ENCODE peak calls at places on chromosome 10, in four cellular contexts. A, E, G and R are unnamed samples.

GRCh38 chr10:132363921-132364593 is 32.1 kb downstream of the LRRC27 start:
- DNase-seq in A (no peak), E (no peak), G (peak; percentile 28), R (peak; percentile 64)

GRCh38 chr10:122102146-122102866 is 113.3 kb downstream of the TACC2 start:
- DNase-seq in G (peak; percentile 24), E (no peak), A (no peak), R (no peak)

GRCh38 chr10:35442592-35442991 is 106.3 kb downstream of the CCNY start:
- DNase-seq in A (no peak), G (no peak), E (no peak), R (no peak)

GRCh38 chr10:31808258-31809218 is 120.1 kb downstream of the ARHGAP12 start:
- DNase-seq in A (no peak), E (peak; percentile 24), G (peak; percentile 59), R (peak; percentile 72)

GRCh38 chr10:7475046-7475860 is 64.4 kb upstream of the SFMBT2 start:
- DNase-seq in A (no peak), G (no peak), E (no peak), R (peak; percentile 72)

GRCh38 chr10:63767512-63767911 is 246.3 kb downstream of the REEP3 start:
- DNase-seq in E (no peak), A (no peak), G (peak; percentile 71), R (no peak)

GRCh38 chr10:6174201-6174874 is 28.4 kb upstream of the PFKFB3 start:
- DNase-seq in E (peak; percentile 94), G (no peak), A (no peak), R (no peak)

GRCh38 chr10:27258838-27259532 is 18.4 kb upstream of the ACBD5 start:
- DNase-seq in G (no peak), A (no peak), E (no peak), R (no peak)

GRCh38 chr10:103614511-103615158 is 121.1 kb downstream of the NEURL1 start:
- DNase-seq in A (no peak), E (no peak), G (no peak), R (no peak)

GRCh38 chr10:78321500-78321899 is 287.8 kb downstream of the RPS24 start:
- DNase-seq in G (no peak), E (no peak), A (no peak), R (no peak)

GRCh38 chr10:110471566-110472139 is 26.1 kb upstream of the DUSP5 start:
- DNase-seq in A (no peak), G (no peak), E (no peak), R (no peak)

GRCh38 chr10:620417-620816 is 69.1 kb downstream of the DIP2C start:
- DNase-seq in G (no peak), A (no peak), E (no peak), R (no peak)

GRCh38 chr10:49139000-49139865 is 5.4 kb upstream of the FAM170B start:
- DNase-seq in E (no peak), G (peak; percentile 54), A (no peak), R (no peak)

GRCh38 chr10:15802375-15802949 is 57.8 kb downstream of the MINDY3 start:
- DNase-seq in G (peak; percentile 4), E (no peak), A (no peak), R (no peak)

GRCh38 chr10:69959911-69960310 is 92.7 kb upstream of the MACROH2A2 start:
- DNase-seq in A (no peak), E (no peak), G (no peak), R (no peak)

GRCh38 chr10:24128066-24128751 is 80.7 kb upstream of the KIAA1217 start:
- DNase-seq in A (no peak), E (no peak), G (no peak), R (no peak)

GRCh38 chr10:119655566-119656001 is 4.4 kb downstream of the BAG3 start:
- DNase-seq in G (peak; percentile 35), E (peak; percentile 84), A (no peak), R (peak; percentile 95)

GRCh38 chr10:129706081-129706480 is 239.0 kb downstream of the MGMT start:
- DNase-seq in A (no peak), E (no peak), G (no peak), R (no peak)

GRCh38 chr10:23368816-23369640 is 24.4 kb upstream of the C10orf67 start:
- DNase-seq in A (no peak), E (no peak), G (no peak), R (no peak)

GRCh38 chr10:84429926-84430520 is 101.6 kb downstream of the CCSER2 start:
- DNase-seq in E (no peak), A (no peak), G (peak; percentile 77), R (no peak)

GRCh38 chr10:70357447-70358035 is 24.9 kb downstream of the LRRC20 start:
- DNase-seq in A (no peak), E (no peak), G (peak; percentile 83), R (no peak)

GRCh38 chr10:87538092-87538795 is 33.6 kb downstream of the MINPP1 start:
- DNase-seq in G (no peak), E (no peak), A (no peak), R (no peak)

GRCh38 chr10:79149662-79150443 is 81.1 kb downstream of the ZMIZ1 start:
- DNase-seq in G (peak; percentile 100), E (peak; percentile 76), A (no peak), R (peak; percentile 92)

GRCh38 chr10:27663611-27664010 is 82.0 kb downstream of the MKX start:
- DNase-seq in A (no peak), G (no peak), E (no peak), R (no peak)

GRCh38 chr10:49296826-49297225 is 2.1 kb upstream of the C10orf71 start:
- DNase-seq in A (no peak), G (no peak), E (no peak), R (no peak)

GRCh38 chr10:27983144-27983543 is 15.7 kb downstream of the ODAD2 start:
- DNase-seq in G (no peak), E (no peak), A (no peak), R (no peak)

GRCh38 chr10:93591065-93591808 is 9.8 kb downstream of the RBP4 start:
- DNase-seq in E (no peak), A (no peak), G (peak; percentile 37), R (no peak)

GRCh38 chr10:128062837-128063563 is 63.2 kb downstream of the MKI67 start:
- DNase-seq in G (no peak), E (no peak), A (no peak), R (no peak)

GRCh38 chr10:94194256-94194655 is 168.5 kb downstream of the NOC3L start:
- DNase-seq in G (peak; percentile 35), E (no peak), A (no peak), R (no peak)